ENCODE peak calls at places on chromosome 11, in eight cellular contexts. O, B, X, Q, Z, D, C and R are unnamed samples.

GRCh38 chr11:30586251-30587144 is at the start of gene MPPED2:
- DNase-seq in O (peak), B (peak), X (no peak), Q (no peak), Z (peak), D (peak), C (no peak), R (peak)

GRCh38 chr11:77193915-77194830 is 66.1 kb downstream of the MYO7A start:
- DNase-seq in O (no peak), B (peak), X (no peak), Q (no peak), Z (peak), D (no peak), C (no peak), R (no peak)

GRCh38 chr11:34840736-34841386 is 75.3 kb downstream of the APIP start:
- DNase-seq in O (no peak), B (no peak), X (peak), Q (peak), Z (peak), D (peak), C (no peak), R (peak)

GRCh38 chr11:111918390-111919256 is at the start of gene C11orf52:
- DNase-seq in O (no peak), B (no peak), X (peak), Q (peak), Z (peak), D (peak), C (no peak), R (peak)

GRCh38 chr11:5291207-5291838 is 10.4 kb downstream of the OR51B4 start:
- DNase-seq in O (no peak), B (no peak), X (peak), Q (no peak), Z (peak), D (no peak), C (peak), R (no peak)

GRCh38 chr11:34339149-34340064 is 18.4 kb downstream of the ABTB2 start:
- DNase-seq in O (no peak), B (no peak), X (no peak), Q (no peak), Z (no peak), D (no peak), C (no peak), R (no peak)

GRCh38 chr11:111978028-111978771 is 41.1 kb downstream of the DIXDC1 start:
- DNase-seq in O (peak), B (no peak), X (peak), Q (no peak), Z (peak), D (peak), C (peak), R (peak)

GRCh38 chr11:32511926-32512325 is 71.7 kb upstream of the EIF3M start:
- DNase-seq in O (no peak), B (no peak), X (no peak), Q (no peak), Z (peak), D (no peak), C (no peak), R (no peak)

GRCh38 chr11:35214181-35214770 is 75.3 kb downstream of the CD44 start:
- DNase-seq in O (no peak), B (no peak), X (no peak), Q (no peak), Z (no peak), D (no peak), C (peak), R (no peak)

GRCh38 chr11:74682731-74683278 is 48.4 kb downstream of the CHRDL2 start:
- DNase-seq in O (no peak), B (peak), X (no peak), Q (no peak), Z (no peak), D (no peak), C (no peak), R (no peak)

GRCh38 chr11:720642-721346 is 14.8 kb downstream of the EPS8L2 start:
- DNase-seq in O (no peak), B (peak), X (peak), Q (peak), Z (peak), D (peak), C (no peak), R (no peak)

GRCh38 chr11:46404476-46405017 is 13.0 kb upstream of the CHRM4 start:
- DNase-seq in O (no peak), B (no peak), X (no peak), Q (no peak), Z (no peak), D (no peak), C (no peak), R (no peak)

GRCh38 chr11:124961972-124962609 is 8.1 kb downstream of the CCDC15 start:
- DNase-seq in O (no peak), B (no peak), X (peak), Q (no peak), Z (peak), D (no peak), C (peak), R (no peak)

GRCh38 chr11:47071341-47071740 is 105.3 kb downstream of the ARFGAP2 start:
- DNase-seq in O (no peak), B (no peak), X (no peak), Q (no peak), Z (no peak), D (no peak), C (no peak), R (no peak)

GRCh38 chr11:117950999-117951961 is 22.1 kb upstream of the TMPRSS13 start:
- DNase-seq in O (no peak), B (peak), X (no peak), Q (no peak), Z (no peak), D (no peak), C (no peak), R (peak)

GRCh38 chr11:12220305-12220704 is 109.9 kb downstream of the MICAL2 start:
- DNase-seq in O (peak), B (no peak), X (no peak), Q (peak), Z (no peak), D (no peak), C (no peak), R (peak)

GRCh38 chr11:126748097-126748756 is 252.3 kb downstream of the KIRREL3 start:
- DNase-seq in O (no peak), B (peak), X (no peak), Q (no peak), Z (no peak), D (no peak), C (no peak), R (peak)

GRCh38 chr11:41665633-41666032 is 206.2 kb upstream of the LRRC4C start:
- DNase-seq in O (no peak), B (no peak), X (no peak), Q (no peak), Z (no peak), D (no peak), C (no peak), R (no peak)

GRCh38 chr11:41659990-41660389 is 200.5 kb upstream of the LRRC4C start:
- DNase-seq in O (no peak), B (no peak), X (no peak), Q (no peak), Z (no peak), D (no peak), C (no peak), R (peak)

DNA sequence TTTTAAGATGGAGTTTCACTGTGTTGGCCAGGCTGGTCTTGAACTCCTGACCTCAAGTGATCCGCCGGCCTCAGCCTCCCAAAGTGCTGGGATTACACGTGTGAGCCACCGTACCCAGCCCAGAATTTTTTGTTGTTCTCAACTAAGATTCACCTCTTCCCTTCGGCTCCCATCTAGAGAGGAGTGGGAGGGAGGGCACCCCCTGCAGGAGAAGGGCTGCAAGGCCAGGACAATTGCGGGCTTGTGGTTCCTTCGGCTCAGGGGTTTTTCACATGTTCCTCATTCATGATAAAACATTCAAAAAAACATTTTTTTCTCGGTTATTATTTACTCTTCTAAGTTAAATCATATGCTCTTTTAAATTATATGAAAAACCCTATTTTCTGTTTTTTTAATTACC is 201.1 kb upstream of the LRRC4C start:
- DNase-seq in O (no peak), B (no peak), X (no peak), Q (no peak), Z (no peak), D (peak), C (no peak), R (no peak)
- TF ChIP-seq CTCF in O (no peak), B (no peak), X (no peak), Q (no peak), Z (no peak), D (peak), C (no peak), R (no peak)

GRCh38 chr11:120525285-120526085 is 13.9 kb downstream of the GRIK4 start:
- DNase-seq in O (no peak), B (peak), X (no peak), Q (no peak), Z (no peak), D (no peak), C (no peak), R (no peak)

GRCh38 chr11:120528749-120529148 is 17.2 kb downstream of the GRIK4 start:
- DNase-seq in O (no peak), B (no peak), X (no peak), Q (no peak), Z (no peak), D (no peak), C (no peak), R (no peak)

GRCh38 chr11:120529214-120529613 is 17.7 kb downstream of the GRIK4 start:
- DNase-seq in O (no peak), B (no peak), X (no peak), Q (no peak), Z (no peak), D (no peak), C (no peak), R (no peak)

GRCh38 chr11:120526241-120526640 is 14.7 kb downstream of the GRIK4 start:
- DNase-seq in O (no peak), B (peak), X (no peak), Q (no peak), Z (no peak), D (no peak), C (no peak), R (no peak)

DNA sequence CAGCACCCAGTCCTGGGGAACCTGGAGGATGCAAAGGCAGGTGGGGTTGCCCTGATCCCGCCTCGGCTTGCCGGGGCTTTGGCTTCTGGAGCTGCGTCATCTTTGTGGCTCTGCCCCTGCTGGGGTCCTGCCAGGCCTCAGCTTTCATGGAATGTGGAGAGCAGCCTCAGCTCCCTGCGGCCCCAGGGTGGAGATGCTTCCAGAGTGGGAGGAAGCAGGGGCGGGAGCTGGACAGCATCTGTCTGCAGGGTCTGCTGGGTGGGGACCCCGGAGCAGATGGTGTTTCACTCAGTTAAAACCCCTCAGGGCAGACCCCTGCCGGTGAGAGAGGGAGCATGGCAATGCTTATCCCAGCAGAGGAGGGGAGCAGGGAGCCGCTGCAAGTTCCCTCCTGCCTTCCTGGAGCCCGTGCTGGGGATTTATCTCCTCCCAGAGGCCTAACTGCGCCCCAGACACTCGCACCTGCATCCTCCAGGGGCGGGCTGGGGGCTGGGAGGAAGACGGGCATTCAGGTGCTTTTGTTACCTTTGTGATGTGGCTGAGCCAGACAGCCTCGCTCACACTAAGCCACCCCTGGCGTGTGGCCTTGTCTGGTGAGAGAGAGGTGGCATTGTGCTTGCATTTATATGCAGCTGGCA is 15.7 kb downstream of the GRIK4 start:
- DNase-seq in O (no peak), B (peak), X (peak), Q (no peak), Z (no peak), D (peak), C (no peak), R (no peak)
- TF ChIP-seq CTCF in O (no peak), B (no peak), X (no peak), Q (no peak), Z (no peak), D (no peak), C (peak), R (no peak)

GRCh38 chr11:65591939-65592814 is 3.4 kb downstream of the KCNK7 start:
- DNase-seq in O (no peak), B (peak), X (peak), Q (peak), Z (peak), D (peak), C (no peak), R (peak)
- TF ChIP-seq CTCF in O (no peak), B (peak), X (no peak), Q (no peak), Z (no peak), D (peak), C (no peak), R (no peak)

GRCh38 chr11:128569291-128569690 is 18.1 kb downstream of the ETS1 start:
- DNase-seq in O (no peak), B (no peak), X (no peak), Q (no peak), Z (no peak), D (no peak), C (no peak), R (no peak)

GRCh38 chr11:128564642-128565245 is 22.6 kb downstream of the ETS1 start:
- DNase-seq in O (no peak), B (no peak), X (no peak), Q (no peak), Z (no peak), D (no peak), C (no peak), R (no peak)

GRCh38 chr11:128567130-128567529 is 20.2 kb downstream of the ETS1 start:
- DNase-seq in O (no peak), B (no peak), X (no peak), Q (no peak), Z (no peak), D (no peak), C (no peak), R (no peak)

GRCh38 chr11:128565881-128566280 is 21.5 kb downstream of the ETS1 start:
- DNase-seq in O (no peak), B (no peak), X (no peak), Q (no peak), Z (no peak), D (no peak), C (no peak), R (peak)

DNA sequence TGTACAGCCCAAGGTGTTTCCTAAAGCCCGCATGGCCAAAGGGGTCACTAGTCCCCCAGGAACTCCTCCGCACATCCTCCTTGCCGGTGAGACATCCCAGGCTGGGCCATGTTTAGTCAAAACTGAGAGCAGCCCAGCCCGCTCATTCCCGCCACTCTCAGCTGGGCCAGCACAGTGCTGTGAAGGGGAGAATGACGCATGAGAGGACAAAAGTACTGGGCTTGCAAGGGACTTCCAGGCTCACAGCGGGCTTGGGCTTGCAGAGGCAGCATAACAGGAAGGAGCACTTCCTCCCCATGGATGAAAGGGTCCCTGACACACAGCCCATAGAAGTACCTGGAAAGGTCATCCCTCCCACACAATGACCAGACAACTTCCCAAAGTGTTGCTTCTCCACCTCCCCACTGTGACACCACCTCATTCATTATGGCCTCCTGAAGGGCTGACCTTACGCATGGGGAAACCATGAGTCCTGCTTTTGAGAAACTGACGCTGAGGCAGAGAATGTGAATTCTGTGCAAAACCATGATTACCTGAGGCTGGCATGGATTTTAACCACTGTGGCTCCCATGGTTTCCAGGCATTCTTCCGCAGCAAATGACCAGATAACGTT is 19.1 kb downstream of the ETS1 start:
- DNase-seq in O (no peak), B (peak), X (no peak), Q (no peak), Z (peak), D (no peak), C (no peak), R (no peak)
- TF ChIP-seq CTCF in O (no peak), B (no peak), X (no peak), Q (no peak), Z (no peak), D (no peak), C (no peak), R (no peak)

GRCh38 chr11:67581469-67581868 is 2.1 kb upstream of the GSTP1 start:
- DNase-seq in O (no peak), B (peak), X (no peak), Q (peak), Z (peak), D (peak), C (no peak), R (peak)

GRCh38 chr11:67572747-67573419 is 10.7 kb upstream of the GSTP1 start:
- DNase-seq in O (peak), B (peak), X (peak), Q (peak), Z (peak), D (peak), C (peak), R (peak)

GRCh38 chr11:67577951-67578350 is 5.7 kb upstream of the GSTP1 start:
- DNase-seq in O (no peak), B (no peak), X (no peak), Q (no peak), Z (no peak), D (no peak), C (no peak), R (no peak)

GRCh38 chr11:67572305-67572704 is 11.3 kb upstream of the GSTP1 start:
- DNase-seq in O (no peak), B (no peak), X (no peak), Q (no peak), Z (no peak), D (no peak), C (no peak), R (no peak)

GRCh38 chr11:67576742-67577475 is 6.7 kb upstream of the GSTP1 start:
- DNase-seq in O (no peak), B (no peak), X (no peak), Q (no peak), Z (no peak), D (peak), C (no peak), R (no peak)
- TF ChIP-seq CTCF in O (no peak), B (no peak), X (no peak), Q (no peak), Z (peak), D (no peak), C (no peak), R (no peak)